ENCODE peak calls at places on chromosomes 16 and 17, in seven cellular contexts. U is CD4-positive, alpha-beta memory T cell; X is fibroblast of the aortic adventitia; I is AG09309; S is CD8-positive, alpha-beta T cell; E is RWPE2; F is mammary epithelial cell. Z is an unnamed sample.

GRCh38 chr17:10875984-10876555 is 38.2 kb upstream of the PIRT start:
- DNase-seq in S (peak), I (no peak), U (no peak), X (peak), F (peak), E (no peak), Z (peak)

GRCh38 chr16:1556254-1556653 is 22.8 kb downstream of the TMEM204 start:
- DNase-seq in X (no peak), E (no peak), S (no peak), F (no peak), I (no peak), U (no peak), Z (no peak)

GRCh38 chr17:17661834-17662233 is 19.4 kb upstream of the RAI1 start:
- DNase-seq in S (no peak), U (no peak), I (no peak), X (no peak), E (no peak), F (no peak), Z (no peak)

GRCh38 chr17:19339341-19339815 is 23.1 kb downstream of the B9D1 start:
- DNase-seq in X (peak), U (no peak), S (no peak), E (no peak), F (no peak), I (no peak), Z (no peak)

GRCh38 chr17:71527311-71527710 is 593.5 kb upstream of the SOX9 start:
- DNase-seq in F (peak), X (no peak), E (no peak), U (no peak), I (no peak), S (no peak), Z (no peak)

GRCh38 chr16:56363781-56364565 is 61.4 kb downstream of the AMFR start:
- DNase-seq in S (no peak), X (no peak), E (no peak), U (no peak), F (no peak), I (no peak), Z (no peak)

GRCh38 chr17:58402047-58402446 is 15.3 kb downstream of the RNF43 start:
- DNase-seq in F (peak), E (no peak), S (no peak), X (peak), I (no peak), U (no peak), Z (no peak)

GRCh38 chr17:80180192-80180591 is 10.4 kb downstream of the CARD14 start:
- DNase-seq in X (no peak), I (no peak), F (no peak), U (no peak), S (no peak), E (no peak), Z (no peak)

GRCh38 chr17:72122002-72122310 is 1.1 kb downstream of the SOX9 start:
- DNase-seq in E (no peak), F (peak), S (no peak), U (no peak), I (no peak), X (no peak), Z (peak)

GRCh38 chr17:8041249-8041928 is 2.5 kb downstream of the ALOX15B start:
- DNase-seq in F (peak), S (peak), U (peak), E (no peak), I (peak), X (peak), Z (no peak)

GRCh38 chr16:48687421-48688038 is 77.5 kb upstream of the N4BP1 start:
- DNase-seq in S (no peak), I (peak), E (no peak), U (no peak), F (peak), X (peak), Z (peak)

GRCh38 chr16:11966173-11966572 is 1.2 kb downstream of the TNFRSF17 start:
- DNase-seq in F (no peak), S (no peak), I (no peak), X (no peak), E (no peak), U (no peak), Z (no peak)
- H3K4me3 ChIP-seq in F (no peak), S (no peak), I (no peak), X (no peak), E (no peak), U (no peak), Z (no peak)

GRCh38 chr16:8048433-8048832 is 541.9 kb downstream of the TMEM114 start:
- DNase-seq in U (no peak), E (no peak), I (no peak), X (no peak), F (no peak), S (no peak), Z (no peak)
- H3K4me3 ChIP-seq in U (no peak), E (no peak), I (no peak), X (no peak), F (no peak), S (no peak), Z (no peak)

DNA sequence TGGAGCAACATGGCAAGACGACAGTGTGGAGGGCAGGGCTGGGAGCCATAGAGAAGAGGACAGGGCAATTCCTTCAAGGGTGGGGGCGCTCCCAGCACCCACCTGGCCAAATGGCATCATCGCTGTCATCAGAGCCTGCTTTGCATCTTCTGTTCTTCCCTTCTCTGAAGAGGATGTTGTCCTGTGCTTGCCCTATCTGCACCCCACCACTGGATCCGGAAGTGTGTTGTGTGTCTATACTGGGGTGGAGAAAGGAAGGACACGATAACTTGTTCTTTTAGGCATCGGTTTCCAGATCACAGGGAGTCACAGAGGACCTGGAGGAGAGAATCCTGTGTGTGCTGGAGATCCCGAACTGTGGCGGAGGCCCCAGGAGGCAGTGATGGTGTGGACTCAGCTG is 25.7 kb upstream of the ANKRD40CL start:
- DNase-seq in X (no peak), E (no peak), S (no peak), I (no peak), U (no peak), F (no peak), Z (no peak)
- H3K4me3 ChIP-seq in X (no peak), E (no peak), S (no peak), I (no peak), U (no peak), F (no peak), Z (no peak)

GRCh38 chr17:45782889-45783592 is 1.1 kb upstream of the CRHR1 start:
- DNase-seq in F (no peak), I (no peak), E (no peak), S (peak), U (no peak), X (no peak), Z (no peak)
- H3K4me3 ChIP-seq in F (no peak), I (no peak), E (peak), S (peak), U (no peak), X (no peak), Z (no peak)

GRCh38 chr17:38464723-38465419 is 36.6 kb downstream of the ARHGAP23 start:
- DNase-seq in U (no peak), E (peak), F (peak), S (no peak), I (peak), X (peak), Z (peak)

GRCh38 chr17:38466346-38467315 is 38.4 kb downstream of the ARHGAP23 start:
- DNase-seq in I (no peak), E (no peak), S (no peak), F (no peak), U (no peak), X (no peak), Z (no peak)

GRCh38 chr17:38467491-38467890 is 39.2 kb downstream of the ARHGAP23 start:
- DNase-seq in X (no peak), U (no peak), S (no peak), F (no peak), E (no peak), I (no peak), Z (no peak)

GRCh38 chr17:38464251-38464722 is 36.0 kb downstream of the ARHGAP23 start:
- DNase-seq in U (no peak), S (no peak), F (no peak), E (no peak), I (no peak), X (no peak), Z (no peak)

GRCh38 chr17:38465420-38466345 is 37.4 kb downstream of the ARHGAP23 start:
- DNase-seq in F (peak), U (no peak), S (no peak), X (peak), I (no peak), E (no peak), Z (peak)
- H3K4me3 ChIP-seq in F (peak), U (no peak), S (no peak), X (peak), I (peak), E (peak), Z (peak)

GRCh38 chr17:29723283-29724047 is 100.8 kb upstream of the CORO6 start:
- DNase-seq in S (peak), E (no peak), X (no peak), F (no peak), I (no peak), U (peak), Z (no peak)
- H3K4me3 ChIP-seq in S (peak), E (no peak), X (no peak), F (no peak), I (no peak), U (peak), Z (no peak)

DNA sequence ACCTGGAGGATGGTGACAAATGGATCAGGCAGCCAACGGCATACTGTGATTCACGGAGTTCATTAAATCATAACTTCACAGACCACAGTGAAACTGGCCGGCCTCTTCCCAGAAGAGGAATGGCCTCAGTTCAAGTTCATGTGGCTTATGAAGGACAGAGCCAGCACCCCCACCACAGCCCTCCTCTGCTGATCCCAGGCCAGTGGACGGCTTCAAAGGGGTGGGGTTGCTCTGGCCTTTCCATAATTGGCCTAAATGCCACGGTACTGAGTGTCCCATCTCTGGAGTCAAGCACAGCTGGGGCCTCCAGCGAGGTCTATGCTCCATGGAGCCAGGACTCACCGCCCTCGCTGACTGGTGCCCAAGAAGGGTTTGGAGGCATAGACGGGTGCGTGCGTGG is 21.4 kb downstream of the GALNS start:
- DNase-seq in F (no peak), I (peak), X (peak), E (no peak), S (no peak), U (no peak), Z (no peak)
- H3K4me3 ChIP-seq in F (no peak), I (no peak), X (no peak), E (no peak), S (no peak), U (no peak), Z (no peak)

Z was measured in SJSA1.